ENCODE peak calls at places on chromosomes 13 and 19, in ten cellular contexts. F, X, M, D, B, H, E, Q, T and A are unnamed samples.

GRCh38 chr13:95264225-95264624 is 37.0 kb downstream of the ABCC4 start:
- DNase-seq in X (no peak), E (no peak), T (no peak), M (no peak), B (no peak), F (no peak), Q (no peak), H (no peak), D (no peak), A (no peak)

GRCh38 chr13:33723772-33724435 is 94.0 kb upstream of the RFC3 start:
- DNase-seq in E (peak; percentile 27), M (peak; percentile 94), B (peak; percentile 87), F (peak; percentile 62), Q (peak; percentile 25), H (peak; percentile 67), D (peak; percentile 88), X (peak; percentile 73), T (peak; percentile 70), A (peak; percentile 90)

GRCh38 chr13:42478531-42479156 is 95.3 kb upstream of the TNFSF11 start:
- DNase-seq in T (no peak), X (no peak), E (no peak), F (no peak), M (peak; percentile 59), B (no peak), D (peak; percentile 27), Q (no peak), H (no peak), A (no peak)

GRCh38 chr19:16447015-16447384 is 24.8 kb downstream of the EPS15L1 start:
- DNase-seq in F (peak; percentile 83), T (peak; percentile 77), X (peak; percentile 86), H (peak; percentile 85), M (peak; percentile 96), B (peak; percentile 66), E (peak; percentile 70), D (no peak), Q (no peak), A (peak; percentile 92)

GRCh38 chr19:37594982-37595382 is 306 bp downstream of the ZNF540 start:
- DNase-seq in T (peak; percentile 57), M (peak; percentile 67), H (peak; percentile 52), Q (peak; percentile 28), E (peak; percentile 64), F (peak; percentile 16), D (no peak), X (peak; percentile 83), B (peak; percentile 72), A (peak; percentile 83)

GRCh38 chr13:49376121-49376520 is 67.7 kb downstream of the CAB39L start:
- DNase-seq in B (no peak), H (no peak), D (no peak), T (no peak), M (no peak), E (no peak), F (no peak), X (no peak), Q (no peak), A (no peak)

GRCh38 chr13:103471896-103472295 is 405.7 kb upstream of the SLC10A2 start:
- DNase-seq in F (no peak), X (no peak), H (no peak), D (peak; percentile 5), T (no peak), B (no peak), Q (no peak), M (no peak), E (no peak), A (no peak)

GRCh38 chr13:73369095-73369494 is 310.3 kb downstream of the KLF5 start:
- DNase-seq in F (no peak), T (no peak), H (no peak), M (no peak), D (no peak), B (no peak), E (no peak), X (no peak), Q (no peak), A (no peak)

GRCh38 chr19:46721269-46722003 is 4.5 kb upstream of the PRKD2 start:
- DNase-seq in T (no peak), E (no peak), B (no peak), D (peak; percentile 46), H (no peak), Q (no peak), X (no peak), M (no peak), F (no peak), A (no peak)

GRCh38 chr19:47848871-47849473 is 10.1 kb upstream of the TPRX2 start:
- DNase-seq in T (no peak), Q (no peak), H (no peak), E (peak; percentile 19), M (peak; percentile 46), B (peak; percentile 41), X (peak; percentile 54), F (no peak), D (peak; percentile 96), A (no peak)

GRCh38 chr13:109256866-109257760 is 529.3 kb downstream of the IRS2 start:
- DNase-seq in E (no peak), M (peak; percentile 98), F (peak; percentile 65), D (no peak), H (no peak), Q (peak; percentile 90), T (no peak), X (no peak), B (no peak), A (peak; percentile 68)

GRCh38 chr13:110301606-110302131 is 5.3 kb downstream of the COL4A1 start:
- DNase-seq in E (no peak), D (peak; percentile 46), H (no peak), M (peak; percentile 84), B (no peak), F (no peak), T (peak; percentile 45), Q (no peak), X (no peak), A (peak; percentile 56)

GRCh38 chr13:45674908-45675307 is 27.2 kb upstream of the CBY2 start:
- DNase-seq in F (no peak), M (peak; percentile 92), D (peak; percentile 75), Q (peak; percentile 84), T (no peak), H (no peak), E (no peak), B (no peak), X (no peak), A (no peak)

GRCh38 chr19:441213-441823 is 19.5 kb downstream of the SHC2 start:
- DNase-seq in M (no peak), B (no peak), X (no peak), F (no peak), Q (no peak), E (no peak), H (no peak), D (no peak), T (no peak), A (no peak)

GRCh38 chr19:3450796-3451411 is 29.4 kb downstream of the SMIM24 start:
- DNase-seq in M (peak; percentile 100), X (peak; percentile 70), B (no peak), H (no peak), D (no peak), F (peak; percentile 80), E (no peak), T (peak; percentile 88), Q (peak; percentile 83), A (peak; percentile 97)

GRCh38 chr13:97283888-97284287 is 61.8 kb downstream of the MBNL2 start:
- DNase-seq in M (no peak), B (no peak), E (no peak), F (no peak), T (no peak), H (no peak), Q (no peak), D (no peak), X (no peak), A (no peak)

GRCh38 chr19:49676136-49676689 is 858 bp upstream of the PRMT1 start:
- DNase-seq in B (peak; percentile 88), F (peak; percentile 82), E (peak; percentile 80), X (peak; percentile 87), D (peak; percentile 96), M (peak; percentile 97), T (peak; percentile 86), Q (peak; percentile 88), H (peak; percentile 77), A (peak; percentile 92)

GRCh38 chr19:55041627-55042343 is 3.7 kb upstream of the GP6 start:
- DNase-seq in D (no peak), E (no peak), Q (no peak), H (no peak), T (no peak), X (no peak), M (no peak), F (no peak), B (no peak), A (no peak)
- H3K4me3 ChIP-seq in D (no peak overlapping the region), E (no peak overlapping the region), Q (no peak overlapping the region), H (no peak overlapping the region), T (no peak overlapping the region), X (no peak overlapping the region), M (no peak overlapping the region), F (no peak overlapping the region), B (no peak overlapping the region), A (no peak overlapping the region)

GRCh38 chr13:61255035-61255796 is 160.4 kb downstream of the PCDH20 start:
- DNase-seq in T (no peak), Q (no peak), F (no peak), B (no peak), H (no peak), M (peak; percentile 23), E (no peak), D (peak; percentile 35), X (no peak), A (no peak)
- TF ChIP-seq CTCF in T (no peak), Q (peak; percentile 13), F (no peak), B (no peak), H (peak; percentile 8), M (peak; percentile 32), E (peak; percentile 14), D (peak; percentile 53), X (no peak), A (no peak)

DNA sequence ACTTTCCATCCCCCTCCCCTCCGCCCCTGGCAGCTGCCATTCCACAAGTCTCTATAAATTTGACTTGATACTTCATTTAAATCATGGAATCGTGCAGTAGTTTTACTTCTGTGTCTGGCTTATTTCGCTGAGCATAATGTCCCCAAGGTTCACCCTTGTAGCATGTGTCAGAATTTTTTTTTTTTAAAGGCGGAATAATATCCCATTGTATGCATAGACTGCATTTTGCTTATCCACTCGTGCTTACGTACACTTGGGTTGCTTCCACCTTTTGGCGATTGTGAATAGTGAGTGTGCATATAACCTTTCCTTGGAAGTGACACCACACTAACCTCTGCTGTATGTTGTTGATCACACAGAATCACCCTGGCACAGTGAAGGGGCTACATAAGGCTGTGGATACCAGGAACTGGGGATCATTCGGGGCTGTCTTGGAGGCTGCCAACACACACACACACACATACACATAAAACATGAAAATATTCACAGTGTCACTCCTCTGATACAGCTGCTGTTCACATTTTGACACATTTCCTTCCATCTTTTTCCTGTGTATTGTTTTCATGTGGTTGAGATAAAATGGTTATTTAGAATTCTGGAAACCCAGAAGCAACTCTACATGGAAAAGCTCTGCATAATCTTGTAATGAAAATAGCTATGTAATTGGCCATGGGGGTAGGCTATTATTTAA is 13.3 kb downstream of the ZNF71 start:
- DNase-seq in F (no peak), B (no peak), T (no peak), D (no peak), M (no peak), X (no peak), Q (no peak), H (no peak), E (no peak), A (no peak)
- H3K9me3 ChIP-seq in F (no peaks in the 10 kb centered on the region), B (no peaks in the 10 kb centered on the region), T (no peaks in the 10 kb centered on the region), D (peaks cover 2% of the 10 kb centered on the region), M (no peaks in the 10 kb centered on the region), X (peaks cover 87% of the 10 kb centered on the region), Q (peaks cover 11% of the 10 kb centered on the region), H (no peaks in the 10 kb centered on the region), E (peaks cover 12% of the 10 kb centered on the region), A (no peaks in the 10 kb centered on the region)

DNA sequence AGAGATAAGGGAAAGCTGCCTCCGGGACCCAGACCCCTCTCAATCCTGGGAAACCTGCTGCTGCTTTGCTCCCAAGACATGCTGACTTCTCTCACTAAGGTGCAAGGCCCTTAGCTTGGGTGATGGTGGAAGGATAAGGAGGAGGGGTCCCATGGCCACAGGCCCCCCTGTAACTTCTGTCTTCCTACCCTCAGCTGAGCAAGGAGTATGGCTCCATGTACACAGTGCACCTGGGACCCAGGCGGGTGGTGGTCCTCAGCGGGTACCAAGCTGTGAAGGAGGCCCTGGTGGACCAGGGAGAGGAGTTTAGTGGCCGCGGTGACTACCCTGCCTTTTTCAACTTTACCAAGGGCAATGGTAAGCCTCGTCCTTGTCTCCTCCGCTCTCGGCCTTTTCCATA is 2.0 kb downstream of the CYP2F1 start:
- DNase-seq in D (no peak), E (no peak), M (no peak), F (no peak), B (no peak), T (no peak), H (no peak), Q (no peak), X (no peak), A (no peak)
- H3K4me3 ChIP-seq in D (no peak overlapping the region), E (no peak overlapping the region), M (no peak overlapping the region), F (no peak overlapping the region), B (no peak overlapping the region), T (no peak overlapping the region), H (no peak overlapping the region), Q (no peak overlapping the region), X (no peak overlapping the region), A (no peak overlapping the region)